ENCODE peak calls at places on chromosomes 4 and X, in six cellular contexts. X is stimulated activated naive CD8-positive, alpha-beta T cell treated with anti-CD3 and anti-CD28 coated beads, Interleukin-15, Interleukin-2, amounts not matched to agents 100 U/mL and 50 U/mL, for 24 hours; L is GM04504; S is HEK293T; W is stimulated activated naive CD4-positive, alpha-beta T cell; V is NCI-H1436 treated with DMSO at 0.1 percent for 48 hours. O is an unnamed sample.
A peak's percentile ranks its signal among the peaks of the same experiment; 100 is the strongest.

GRCh38 chrX:125394449-125394848 is 74.8 kb downstream of the TEX13C start:
- DNase-seq in L (no peak), W (no peak), S (no peak), V (no peak), X (no peak), O (no peak)

GRCh38 chr4:131632877-131633276 is 1516.2 kb upstream of the PCDH10 start:
- DNase-seq in V (no peak), L (no peak), S (no peak), X (no peak), W (no peak), O (no peak)

GRCh38 chrX:87900320-87900908 is 382.8 kb downstream of the KLHL4 start:
- DNase-seq in L (no peak), V (no peak), X (peak; percentile 2), S (no peak), W (no peak), O (no peak)

GRCh38 chrX:53305996-53306937 is 24.9 kb upstream of the IQSEC2 start:
- DNase-seq in V (no peak), L (no peak), S (no peak), X (no peak), W (no peak), O (no peak)

GRCh38 chr4:123783091-123783765 is 386.6 kb downstream of the SPRY1 start:
- DNase-seq in V (no peak), X (no peak), S (no peak), L (no peak), W (no peak), O (no peak)

GRCh38 chr4:150150545-150151156 is 72.4 kb downstream of the DCLK2 start:
- DNase-seq in L (no peak), W (no peak), V (no peak), X (no peak), S (no peak), O (no peak)

GRCh38 chr4:140116442-140117104 is 37.4 kb downstream of the MAML3 start:
- DNase-seq in L (no peak), X (peak; percentile 38), S (no peak), W (no peak), V (no peak), O (no peak)

GRCh38 chrX:154490021-154490413 is 412 bp downstream of the SLC10A3 start:
- DNase-seq in V (no peak), L (no peak), X (peak; percentile 35), S (no peak), W (no peak), O (no peak)

GRCh38 chr4:972651-973424 is 531 bp downstream of the DGKQ start:
- DNase-seq in X (peak; percentile 58), W (peak; percentile 60), L (no peak), V (no peak), S (peak; percentile 53), O (no peak)

GRCh38 chr4:104163820-104164219 is 330.9 kb downstream of the CXXC4 start:
- DNase-seq in S (no peak), W (no peak), V (no peak), L (no peak), X (no peak), O (no peak)

GRCh38 chrX:151019837-151020236 is 36.7 kb downstream of the HMGB3 start:
- DNase-seq in L (peak; percentile 20), X (no peak), S (no peak), V (no peak), W (no peak), O (no peak)

GRCh38 chr4:75673959-75674328 is 733 bp upstream of the G3BP2 start:
- DNase-seq in X (no peak), S (no peak), W (no peak), V (no peak), L (no peak), O (no peak)

GRCh38 chrX:143536176-143536575 is 18.9 kb upstream of the SPANXN3 start:
- DNase-seq in S (no peak), L (no peak), X (no peak), V (no peak), W (no peak), O (no peak)

GRCh38 chrX:136204571-136204970 is 46.6 kb downstream of the MAP7D3 start:
- DNase-seq in V (no peak), S (no peak), X (no peak), W (no peak), L (peak; percentile 67), O (peak; percentile 11)

GRCh38 chr4:56028165-56028564 is 79.4 kb downstream of the CEP135 start:
- DNase-seq in W (no peak), X (no peak), V (no peak), L (no peak), S (no peak), O (no peak)

GRCh38 chr4:4697584-4697983 is 155.7 kb upstream of the STX18 start:
- DNase-seq in W (no peak), S (no peak), X (no peak), L (no peak), V (no peak), O (no peak)

GRCh38 chrX:124042042-124042441 is 80.5 kb downstream of the STAG2 start:
- DNase-seq in L (no peak), V (no peak), S (no peak), X (no peak), W (no peak), O (no peak)

O was measured in endothelial cell.